ENCODE peak calls at places on chromosomes 12 and 14, in ten cellular contexts. E is Calu3, Y is foreskin keratinocyte, V is fibroblast of pulmonary artery, J is IMR-90, F is type B pancreatic cell, X is cardiac fibroblast, I is GM12865, Z is WTC11, A is fibroblast of mammary gland. R is an unnamed sample.

GRCh38 chr14:54206477-54206876 is 190.3 kb upstream of the CDKN3 start:
- DNase-seq in E (peak), Y (no peak), V (no peak), J (no peak), F (no peak), X (peak), I (no peak), Z (no peak), A (no peak), R (no peak)

GRCh38 chr14:23729720-23730387 is 93.7 kb downstream of the DHRS2 start:
- DNase-seq in E (peak), Y (no peak), V (no peak), J (no peak), F (no peak), X (no peak), I (no peak), Z (no peak), A (no peak), R (no peak)

GRCh38 chr12:122602456-122602855 is 75.4 kb downstream of the KNTC1 start:
- DNase-seq in E (no peak), Y (peak), V (no peak), J (no peak), F (no peak), X (no peak), I (no peak), Z (no peak), A (no peak), R (no peak)

GRCh38 chr12:132413931-132414588 is 75.9 kb upstream of the FBRSL1 start:
- DNase-seq in E (peak), Y (no peak), V (no peak), J (no peak), F (no peak), X (no peak), I (no peak), Z (peak), A (no peak), R (peak)

GRCh38 chr12:104695453-104696148 is 238.9 kb downstream of the CHST11 start:
- DNase-seq in E (no peak), Y (peak), V (peak), J (peak), F (no peak), X (peak), I (peak), Z (no peak), A (peak), R (no peak)

GRCh38 chr12:96198970-96199369 is 4.8 kb downstream of the ELK3 start:
- DNase-seq in E (no peak), Y (peak), V (peak), J (peak), F (no peak), X (peak), I (peak), Z (no peak), A (peak), R (no peak)

GRCh38 chr12:95633671-95634465 is 82.6 kb upstream of the USP44 start:
- DNase-seq in E (no peak), Y (peak), V (peak), J (no peak), F (no peak), X (no peak), I (no peak), Z (no peak), A (peak), R (no peak)

GRCh38 chr14:42742084-42742483 is 1135.4 kb downstream of the LRFN5 start:
- DNase-seq in E (no peak), Y (no peak), V (no peak), J (no peak), F (no peak), X (no peak), I (no peak), Z (no peak), A (no peak), R (no peak)

GRCh38 chr12:51372021-51372420 is 19.2 kb downstream of the GALNT6 start:
- DNase-seq in E (no peak), Y (no peak), V (no peak), J (no peak), F (no peak), X (no peak), I (no peak), Z (no peak), A (no peak), R (no peak)

GRCh38 chr12:8697476-8698131 is at the start of gene RIMKLB:
- DNase-seq in E (peak), Y (peak), V (peak), J (peak), F (peak), X (peak), I (peak), Z (peak), A (peak), R (peak)

GRCh38 chr14:56452989-56453388 is 126.6 kb upstream of the TMEM260 start:
- DNase-seq in E (no peak), Y (no peak), V (no peak), J (no peak), F (no peak), X (no peak), I (no peak), Z (no peak), A (no peak), R (no peak)

GRCh38 chr12:132618683-132619043 is at the start of gene P2RX2:
- DNase-seq in E (no peak), Y (no peak), V (no peak), J (no peak), F (peak), X (no peak), I (no peak), Z (no peak), A (no peak), R (no peak)

DNA sequence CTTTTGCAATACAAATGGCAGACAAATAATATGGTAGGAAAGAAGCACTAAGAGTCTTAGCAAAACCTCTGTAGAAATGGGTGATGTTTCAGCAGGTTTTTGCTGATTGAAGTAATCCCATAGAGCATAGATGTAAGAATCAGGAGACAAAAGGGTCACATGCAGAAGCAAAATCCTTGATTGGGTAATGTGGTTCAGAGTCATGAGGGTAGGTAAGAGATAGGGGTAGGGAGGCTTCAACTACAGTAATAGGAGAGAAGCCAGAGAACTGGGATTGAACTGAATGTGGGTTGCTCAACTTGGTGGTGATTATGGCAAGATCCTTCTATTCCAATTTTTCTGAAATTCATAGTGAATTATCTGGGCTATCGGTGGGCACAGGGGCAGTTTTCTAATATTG is 5.0 kb downstream of the PRB3 start:
- DNase-seq in E (no peak), Y (no peak), V (no peak), J (no peak), F (no peak), X (no peak), I (no peak), Z (no peak), A (no peak), R (no peak)
- TF ChIP-seq CTCF in E (no peak), Y (no peak), V (no peak), J (no peak), F (no peak), X (no peak), I (no peak), Z (no peak), A (no peak), R (no peak)

DNA sequence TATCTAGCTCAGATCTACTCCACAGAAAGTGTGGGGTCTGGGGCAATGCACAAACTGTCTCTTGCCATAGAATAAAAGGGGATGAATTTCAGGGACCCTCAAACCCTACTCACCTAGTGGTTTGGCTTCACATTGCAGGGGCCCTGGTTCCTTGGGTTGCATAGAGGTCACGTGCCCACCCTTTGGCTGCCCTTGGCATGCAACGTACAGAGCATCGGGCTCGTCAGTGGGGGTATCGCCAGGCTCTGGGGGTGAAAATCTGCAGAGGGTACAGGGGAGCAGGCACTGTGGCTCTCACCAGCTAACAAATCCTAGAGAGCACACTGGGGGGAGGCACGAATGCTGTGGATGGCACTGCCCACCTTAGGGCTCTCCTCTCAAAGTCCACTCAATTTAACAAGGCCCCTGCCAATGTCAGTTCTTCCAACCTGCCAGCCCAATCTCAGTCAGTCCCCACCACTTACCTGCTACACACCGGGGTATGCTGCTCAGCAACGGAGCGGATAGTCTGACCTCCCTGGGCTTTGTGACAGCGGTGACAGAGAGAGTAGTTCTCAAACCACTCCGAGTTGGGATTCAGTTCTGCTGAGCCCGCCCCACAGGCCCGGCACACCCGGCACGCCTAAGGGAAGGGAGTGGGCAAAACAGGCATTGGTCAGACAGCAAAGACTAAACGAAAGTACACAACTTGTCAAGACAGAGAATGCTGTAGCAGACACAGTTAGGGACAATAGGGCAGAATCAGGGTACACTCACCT is 8.0 kb downstream of the KMT2D start:
- DNase-seq in E (no peak), Y (no peak), V (no peak), J (no peak), F (no peak), X (no peak), I (no peak), Z (no peak), A (no peak), R (no peak)
- TF ChIP-seq CTCF in E (no peak), Y (no peak), V (no peak), J (no peak), F (peak), X (no peak), I (no peak), Z (no peak), A (no peak), R (no peak)

DNA sequence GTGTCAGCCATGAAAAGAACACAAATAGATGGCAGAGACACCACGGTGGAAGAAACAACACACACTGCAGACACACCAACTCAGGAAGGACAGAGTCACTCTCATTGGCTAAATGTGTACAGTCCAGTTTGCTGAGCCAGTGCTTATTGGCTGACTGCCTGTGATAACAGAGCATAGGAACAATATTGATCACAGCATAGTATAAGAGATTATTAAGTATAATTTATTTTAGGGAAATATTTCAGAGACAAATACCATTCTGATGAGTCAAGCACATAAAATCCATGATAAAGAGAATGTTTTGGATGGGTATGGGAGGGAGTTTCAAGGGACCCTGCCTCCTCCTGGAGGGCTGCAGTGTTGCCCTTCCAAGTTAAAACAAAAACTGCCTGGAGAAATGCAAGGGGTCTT is 50.9 kb downstream of the BTG1 start:
- DNase-seq in E (no peak), Y (no peak), V (peak), J (peak), F (no peak), X (peak), I (no peak), Z (no peak), A (peak), R (no peak)
- TF ChIP-seq CTCF in E (no peak), Y (no peak), V (peak), J (peak), F (no peak), X (no peak), I (no peak), Z (no peak), A (peak), R (peak)

GRCh38 chr14:105064001-105064400 is 1.2 kb downstream of the GPR132 start:
- DNase-seq in E (no peak), Y (no peak), V (no peak), J (no peak), F (no peak), X (no peak), I (no peak), Z (no peak), A (no peak), R (no peak)

GRCh38 chr14:105067140-105067968 is 2.1 kb upstream of the GPR132 start:
- DNase-seq in E (no peak), Y (no peak), V (peak), J (peak), F (no peak), X (peak), I (peak), Z (no peak), A (peak), R (no peak)

GRCh38 chr14:105066285-105067071 is 1.2 kb upstream of the GPR132 start:
- DNase-seq in E (no peak), Y (no peak), V (no peak), J (no peak), F (no peak), X (no peak), I (peak), Z (no peak), A (no peak), R (no peak)

GRCh38 chr14:105064721-105065143 is 498 bp downstream of the GPR132 start:
- DNase-seq in E (peak), Y (no peak), V (peak), J (peak), F (no peak), X (peak), I (peak), Z (no peak), A (peak), R (no peak)

DNA sequence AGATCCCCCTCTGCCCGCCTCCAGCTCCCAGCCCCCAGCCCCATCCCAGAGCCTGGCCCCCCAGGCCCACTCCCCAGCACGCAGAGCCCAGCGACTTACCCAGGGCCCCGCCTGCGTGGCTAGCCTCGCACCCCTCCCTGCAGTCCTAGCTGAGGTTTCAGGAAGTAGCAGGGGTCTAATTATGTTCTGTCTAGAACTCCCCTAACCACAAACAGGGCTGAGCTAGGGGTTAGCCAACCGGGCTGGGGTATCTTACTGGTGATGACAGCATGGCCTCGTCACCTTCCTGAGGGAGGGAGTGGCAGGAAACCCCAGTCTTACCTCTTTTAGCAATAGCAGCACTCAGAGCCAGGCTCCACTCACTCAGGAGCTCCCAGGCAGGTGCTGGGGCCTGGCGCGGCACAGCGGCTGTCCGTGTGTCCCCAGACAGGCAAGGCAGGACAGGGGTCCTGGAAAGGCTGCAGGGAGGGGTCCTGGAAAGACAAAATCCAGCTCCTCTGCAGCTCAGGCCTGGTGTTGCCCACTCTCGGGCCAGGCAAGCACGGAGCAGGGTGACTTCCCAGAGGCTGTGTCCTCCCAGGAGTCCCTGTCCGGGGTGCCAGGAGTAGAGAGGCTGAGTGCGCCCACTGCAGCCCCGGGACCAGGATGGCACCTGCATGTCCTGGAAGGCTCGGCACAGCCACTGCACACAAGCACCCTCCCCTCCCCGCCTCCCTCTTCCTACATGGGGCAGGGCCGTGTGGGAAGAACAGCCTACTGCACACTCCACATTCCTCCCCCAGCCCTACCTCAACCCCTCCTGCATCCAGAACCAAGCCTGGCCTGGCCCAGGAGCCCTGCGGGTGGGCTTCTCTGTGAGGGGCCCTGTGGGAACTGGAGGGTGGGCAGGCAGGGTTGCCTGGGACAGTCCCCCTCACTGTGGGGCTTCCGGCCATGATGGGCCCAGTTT is at the start of gene GPR132:
- DNase-seq in E (peak), Y (no peak), V (peak), J (no peak), F (no peak), X (no peak), I (peak), Z (no peak), A (no peak), R (no peak)
- TF ChIP-seq CTCF in E (no peak), Y (no peak), V (no peak), J (no peak), F (no peak), X (no peak), I (no peak), Z (no peak), A (no peak), R (no peak)

DNA sequence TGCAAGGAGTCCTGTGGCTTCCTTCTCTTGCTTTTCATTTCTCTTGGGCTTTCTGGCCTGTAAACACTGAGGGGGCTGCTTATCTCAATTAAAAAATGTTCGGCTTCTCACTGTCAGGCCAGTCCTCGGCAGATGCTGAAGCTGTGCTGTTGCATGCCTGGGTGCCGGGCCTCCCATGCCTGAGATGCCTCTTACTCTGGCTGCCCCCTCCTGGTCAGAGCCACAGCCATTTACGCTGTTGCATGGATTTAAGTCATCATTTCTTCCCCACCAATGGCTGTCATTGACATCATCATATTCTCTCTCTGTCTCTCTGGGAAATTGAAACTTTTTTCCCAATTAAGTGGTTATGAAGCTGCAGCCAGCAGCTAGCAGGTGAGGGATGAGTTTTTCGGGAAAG is 53.7 kb downstream of the FOXN4 start:
- DNase-seq in E (no peak), Y (no peak), V (peak), J (peak), F (no peak), X (peak), I (peak), Z (peak), A (peak), R (no peak)
- TF ChIP-seq CTCF in E (no peak), Y (peak), V (peak), J (peak), F (no peak), X (peak), I (no peak), Z (no peak), A (no peak), R (no peak)

DNA sequence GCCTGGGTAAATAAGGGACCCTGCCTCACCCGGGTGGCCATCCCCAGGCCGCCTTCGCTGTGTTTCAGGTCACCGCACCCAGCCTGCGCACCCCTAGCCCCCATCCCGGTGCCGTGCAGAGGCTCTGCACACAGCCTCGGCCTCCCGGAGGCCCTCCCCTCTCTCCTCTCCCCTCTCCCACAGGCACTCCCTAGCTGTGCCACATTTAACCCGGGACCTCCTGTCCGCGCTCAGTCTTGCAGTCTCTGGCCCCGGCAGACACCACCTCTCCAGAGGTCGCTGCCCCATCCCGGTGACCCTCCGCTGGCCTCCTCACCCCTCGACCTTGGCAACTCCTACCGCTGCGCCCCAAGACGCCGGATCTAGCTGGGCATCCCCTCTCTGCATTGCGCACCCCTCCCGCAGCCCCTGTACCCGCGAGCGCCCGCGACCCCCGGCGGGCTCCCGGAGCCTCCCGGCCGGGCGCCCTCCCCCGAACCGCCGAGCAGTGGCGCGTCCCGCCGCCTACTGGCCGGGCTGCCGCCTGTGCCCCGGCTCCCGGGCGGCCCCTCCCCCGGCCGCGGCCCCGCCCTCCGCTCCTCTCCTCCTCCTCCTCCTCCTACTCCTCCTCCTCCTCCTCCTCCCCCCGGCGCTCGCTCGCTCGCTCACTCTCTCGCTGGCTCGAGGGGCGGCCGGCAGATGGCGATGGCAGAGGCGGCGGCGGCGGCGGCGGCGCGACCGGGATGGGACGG is 120.7 kb downstream of the AACS start:
- DNase-seq in E (peak), Y (no peak), V (peak), J (peak), F (peak), X (peak), I (peak), Z (peak), A (peak), R (peak)
- TF ChIP-seq CTCF in E (peak), Y (peak), V (no peak), J (peak), F (peak), X (no peak), I (no peak), Z (no peak), A (no peak), R (peak)

DNA sequence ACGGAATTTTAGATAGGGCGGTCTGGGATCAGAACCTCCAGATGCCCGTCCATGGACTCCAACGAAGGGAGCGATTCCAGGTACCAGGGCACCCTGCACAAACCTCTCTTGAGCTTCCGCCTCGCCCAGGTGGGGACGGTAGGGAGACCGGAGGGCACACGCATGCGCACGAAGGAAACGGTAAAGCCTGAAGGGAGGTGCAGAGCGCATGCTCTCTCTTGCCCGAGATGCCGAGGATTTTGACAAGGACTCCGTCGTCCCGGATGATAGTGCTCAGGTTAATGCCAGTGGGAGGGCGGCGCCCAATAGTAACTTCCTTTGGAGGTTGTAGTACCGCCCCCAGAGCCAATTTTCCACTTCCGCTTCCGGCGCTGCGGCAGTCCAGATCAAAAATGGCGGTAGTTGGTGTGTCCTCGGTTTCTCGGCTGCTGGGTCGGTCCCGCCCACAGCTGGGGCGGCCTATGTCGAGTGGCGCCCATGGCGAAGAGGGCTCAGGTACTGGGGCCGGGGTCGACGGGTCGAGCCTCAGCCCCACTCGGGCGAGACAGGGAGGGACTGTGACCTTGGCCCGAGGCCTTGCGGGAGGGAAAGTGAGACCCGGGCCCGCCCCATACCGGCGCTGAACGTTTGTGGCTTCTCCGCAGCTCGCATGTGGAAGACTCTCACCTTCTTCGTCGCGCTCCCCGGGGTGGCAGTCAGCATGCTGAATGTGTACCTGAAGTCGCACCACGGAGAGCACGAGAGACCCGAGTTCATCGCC is at the start of gene COX6A1:
- DNase-seq in E (peak), Y (peak), V (peak), J (peak), F (peak), X (peak), I (peak), Z (peak), A (peak), R (peak)
- TF ChIP-seq CTCF in E (no peak), Y (peak), V (no peak), J (no peak), F (no peak), X (no peak), I (no peak), Z (no peak), A (no peak), R (peak)

GRCh38 chr12:56333679-56334489 is at the start of gene PAN2:
- DNase-seq in E (peak), Y (peak), V (peak), J (peak), F (peak), X (peak), I (peak), Z (peak), A (peak), R (peak)
- TF ChIP-seq CTCF in E (peak), Y (peak), V (peak), J (peak), F (peak), X (peak), I (peak), Z (peak), A (peak), R (peak)